ENCODE peak calls at places on chromosomes 6 and 20, in seven cellular contexts. W is A549, M is esophagus squamous epithelium, G is lower leg skin, B is K562, X is NB4, I is esophagus muscularis mucosa. C is an unnamed sample.

GRCh38 chr20:36462440-36463211 is 78.7 kb upstream of the MYL9 start:
- DNase-seq in W (no peak), M (no peak), G (peak; percentile 52), B (peak; percentile 38), X (peak; percentile 89), I (no peak), C (no peak)

GRCh38 chr6:19803331-19804330 is 33.5 kb upstream of the ID4 start:
- DNase-seq in W (no peak), M (no peak), G (no peak), B (no peak), X (no peak), I (no peak), C (no peak)

GRCh38 chr6:84220809-84221409 is 6.5 kb downstream of the CEP162 start:
- DNase-seq in W (no peak), M (no peak), G (no peak), B (peak; percentile 58), X (peak; percentile 37), I (no peak), C (peak; percentile 68)

GRCh38 chr6:134003542-134003951 is 48.9 kb downstream of the SLC2A12 start:
- DNase-seq in W (no peak), M (no peak), G (no peak), B (no peak), X (no peak), I (no peak), C (no peak)

GRCh38 chr6:40957616-40958492 is 81.2 kb downstream of the UNC5CL start:
- DNase-seq in W (peak; percentile 66), M (no peak), G (no peak), B (no peak), X (no peak), I (peak; percentile 70), C (no peak)

GRCh38 chr20:8154636-8155035 is 22.6 kb downstream of the PLCB1 start:
- DNase-seq in W (no peak), M (no peak), G (no peak), B (no peak), X (peak; percentile 74), I (no peak), C (no peak)

GRCh38 chr6:8006208-8006607 is 58.0 kb downstream of the BLOC1S5 start:
- DNase-seq in W (peak; percentile 53), M (no peak), G (no peak), B (peak; percentile 51), X (peak; percentile 61), I (no peak), C (peak; percentile 69)

GRCh38 chr6:91304506-91304905 is 717.6 kb upstream of the MAP3K7 start:
- DNase-seq in W (no peak), M (no peak), G (no peak), B (no peak), X (no peak), I (no peak), C (no peak)

GRCh38 chr6:85792278-85792677 is 149.6 kb upstream of the SYNCRIP start:
- DNase-seq in W (no peak), M (no peak), G (no peak), B (no peak), X (no peak), I (no peak), C (no peak)

GRCh38 chr6:149033454-149034241 is 283.9 kb upstream of the TAB2 start:
- DNase-seq in W (no peak), M (no peak), G (no peak), B (no peak), X (no peak), I (peak; percentile 31), C (no peak)

GRCh38 chr20:34995192-34995591 is 39.5 kb downstream of the MYH7B start:
- DNase-seq in W (no peak), M (no peak), G (no peak), B (no peak), X (no peak), I (no peak), C (no peak)

DNA sequence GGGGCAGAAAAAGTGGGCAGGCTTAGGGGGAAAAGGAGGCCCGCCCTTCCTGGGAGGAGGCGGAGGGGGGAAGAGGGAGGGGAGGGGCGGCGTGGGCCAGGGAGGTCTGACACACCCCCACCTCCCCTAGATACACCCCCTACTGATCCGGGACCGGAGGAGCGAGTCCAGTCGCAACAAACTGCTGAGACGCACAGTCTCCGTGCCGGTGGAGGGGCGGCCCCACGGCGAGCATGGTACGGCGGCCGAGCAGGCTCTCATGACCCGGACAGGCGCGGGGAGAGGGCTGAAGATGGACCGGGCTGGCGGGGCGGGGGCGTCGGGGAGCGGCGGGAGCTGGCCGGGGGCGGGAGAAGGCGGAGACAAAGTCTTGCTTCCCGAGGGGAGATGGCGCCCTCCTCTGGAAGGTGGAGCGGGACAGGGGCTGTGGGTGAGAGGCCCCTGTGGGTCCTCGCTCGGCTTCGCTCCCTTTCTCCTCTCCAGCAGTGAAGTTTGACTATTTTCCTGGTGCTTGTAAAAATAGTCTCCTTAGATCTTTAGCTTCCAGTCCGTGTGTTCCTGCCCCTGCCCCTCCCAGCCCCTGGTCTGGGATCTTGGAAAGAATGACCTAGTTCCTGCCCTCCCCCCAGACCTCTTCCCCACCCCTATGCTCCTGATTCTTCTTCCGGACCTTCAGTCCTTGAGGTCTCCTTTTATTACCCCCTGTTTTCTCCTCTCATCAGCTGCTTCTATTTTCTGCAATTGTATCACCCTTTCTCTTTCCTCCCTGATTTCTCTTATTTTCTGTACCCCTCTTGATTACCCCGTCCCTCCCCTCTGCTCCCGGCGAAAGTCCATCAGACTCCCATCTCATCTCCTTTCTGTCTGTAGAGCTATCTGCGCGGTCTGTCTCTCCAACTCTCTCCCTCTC is 6.1 kb downstream of the SYNGAP1 start:
- DNase-seq in W (peak; percentile 83), M (no peak), G (peak; percentile 81), B (peak; percentile 97), X (peak; percentile 93), I (peak; percentile 96), C (peak; percentile 93)
- TF ChIP-seq POLR2A in W (peak; percentile 33), M (peak; percentile 48), G (no peak), B (peak; percentile 6), X (no peak), I (no peak), C (peak; percentile 47)

GRCh38 chr20:64044484-64045247 is 4.8 kb downstream of the SOX18 start:
- DNase-seq in W (peak; percentile 52), M (no peak), G (no peak), B (no peak), X (no peak), I (no peak), C (no peak)

GRCh38 chr20:64047968-64048401 is 1.5 kb downstream of the SOX18 start:
- DNase-seq in W (no peak), M (no peak), G (no peak), B (no peak), X (peak; percentile 80), I (no peak), C (no peak)

GRCh38 chr20:64043768-64044167 is 5.7 kb downstream of the SOX18 start:
- DNase-seq in W (no peak), M (no peak), G (no peak), B (no peak), X (no peak), I (no peak), C (no peak)

GRCh38 chr20:64047046-64047389 is 2.4 kb downstream of the SOX18 start:
- DNase-seq in W (no peak), M (no peak), G (no peak), B (no peak), X (no peak), I (no peak), C (no peak)

GRCh38 chr20:64045346-64046011 is 4.0 kb downstream of the SOX18 start:
- DNase-seq in W (no peak), M (no peak), G (no peak), B (no peak), X (peak; percentile 58), I (no peak), C (no peak)
- TF ChIP-seq POLR2A in W (no peak), M (no peak), G (no peak), B (no peak), X (no peak), I (no peak), C (no peak)

GRCh38 chr20:1367479-1367878 is 25.4 kb downstream of the FKBP1A start:
- DNase-seq in W (no peak), M (no peak), G (no peak), B (no peak), X (no peak), I (peak; percentile 64), C (no peak)
- TF ChIP-seq POLR2A in W (no peak), M (no peak), G (no peak), B (no peak), X (no peak), I (no peak), C (no peak)

DNA sequence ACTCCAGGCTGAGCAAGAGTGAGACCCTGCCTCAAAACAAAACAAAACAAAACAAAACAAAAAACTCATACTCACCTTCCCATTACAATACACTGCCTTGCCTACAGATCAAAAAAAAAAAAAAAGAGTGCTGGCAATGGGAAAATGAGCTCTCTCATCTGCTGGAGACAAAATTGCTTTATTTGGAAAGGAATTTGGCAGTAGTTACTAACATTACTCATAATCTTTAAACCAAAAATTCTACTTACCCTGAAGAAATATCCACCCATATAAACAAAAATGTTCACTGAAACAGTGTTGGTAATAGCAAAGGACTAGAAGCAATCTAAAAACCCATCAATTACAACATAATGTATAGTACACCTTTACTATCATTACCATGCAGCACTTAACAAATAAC is 120.4 kb downstream of the RNGTT start:
- DNase-seq in W (no peak), M (no peak), G (no peak), B (no peak), X (no peak), I (no peak), C (no peak)
- TF ChIP-seq POLR2A in W (no peak), M (no peak), G (no peak), B (no peak), X (no peak), I (no peak), C (no peak)

DNA sequence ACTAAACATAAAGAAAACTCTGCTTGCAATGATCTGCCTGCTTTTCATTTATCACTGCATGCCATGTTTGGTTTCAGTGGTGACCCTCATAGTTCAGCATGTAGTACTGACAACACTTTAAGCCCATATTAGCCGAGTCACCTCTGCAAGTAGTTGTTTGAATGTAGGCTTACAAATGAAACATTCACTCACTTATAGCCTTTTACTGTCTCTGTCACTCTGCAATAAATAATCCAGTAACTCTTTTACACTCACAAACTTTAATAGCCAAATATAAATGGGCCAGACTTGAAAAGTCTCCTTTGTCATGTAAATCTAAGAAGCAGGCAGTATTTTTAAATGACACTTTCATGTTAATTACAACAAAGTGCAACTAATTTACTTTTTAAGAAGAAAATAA is 1460.0 kb upstream of the ADGRB3 start:
- DNase-seq in W (no peak), M (no peak), G (no peak), B (no peak), X (no peak), I (no peak), C (no peak)
- TF ChIP-seq POLR2A in W (no peak), M (no peak), G (no peak), B (no peak), X (no peak), I (no peak), C (no peak)

DNA sequence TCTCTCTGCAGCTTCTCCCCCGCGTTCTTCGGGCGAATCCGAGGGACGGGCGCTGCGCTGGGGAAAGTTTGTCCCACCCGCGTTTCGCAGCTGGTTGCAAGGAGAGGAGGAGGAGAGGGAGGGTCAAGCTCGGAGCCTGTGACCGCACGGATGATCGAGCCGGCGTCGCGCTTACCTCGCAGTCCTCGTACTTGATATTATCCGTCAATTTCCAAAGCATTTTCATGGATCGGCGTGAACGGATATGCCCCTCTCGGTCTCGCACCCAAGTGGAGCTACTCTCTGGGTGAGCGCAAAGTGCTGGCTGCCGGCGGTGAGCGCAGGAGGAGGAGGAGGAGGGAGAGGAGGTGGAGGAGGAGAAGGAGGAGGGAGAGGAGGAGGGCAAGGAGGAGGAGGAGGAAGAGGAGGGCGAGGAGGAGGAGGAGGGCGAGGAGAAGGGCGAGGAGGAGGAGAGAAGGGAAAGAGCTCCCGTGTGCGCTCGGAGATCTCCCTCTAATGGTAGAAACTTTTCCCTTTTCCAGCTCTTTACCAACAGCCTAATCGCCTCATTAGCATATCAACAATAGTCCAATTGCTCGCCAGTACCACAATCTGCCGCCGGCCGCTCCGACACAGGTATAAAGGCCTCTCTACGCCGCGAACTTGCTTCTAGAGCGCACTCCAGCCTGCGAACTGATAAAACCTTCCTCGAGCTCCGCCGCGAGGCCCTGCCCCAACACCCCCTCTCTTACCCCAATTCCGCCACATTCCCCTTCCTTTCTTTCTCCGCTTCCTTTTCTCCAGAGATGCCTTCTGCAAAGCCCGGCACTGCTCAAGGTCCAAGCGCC is at the start of gene TFAP2A:
- DNase-seq in W (peak; percentile 59), M (no peak), G (no peak), B (peak; percentile 48), X (no peak), I (no peak), C (no peak)
- TF ChIP-seq POLR2A in W (peak; percentile 39), M (peak; percentile 51), G (no peak), B (no peak), X (no peak), I (no peak), C (no peak)